ENCODE peak calls at places on chromosomes 3 and 15, in four cellular contexts. O, D, I and N are unnamed samples.

GRCh38 chr3:15050405-15051092 is 14.6 kb downstream of the MRPS25 start:
- DNase-seq in D (no peak), I (no peak), O (no peak), N (no peak)

GRCh38 chr15:89472785-89473256 is 23.6 kb downstream of the RHCG start:
- DNase-seq in O (peak; percentile 71), D (peak; percentile 12), I (peak; percentile 99), N (peak; percentile 89)

GRCh38 chr3:156388469-156389150 is 166.3 kb downstream of the SSR3 start:
- DNase-seq in D (peak; percentile 74), I (no peak), O (no peak), N (no peak)

GRCh38 chr15:74995779-74996765 is 709 bp downstream of the SCAMP5 start:
- DNase-seq in O (no peak), I (peak; percentile 78), D (no peak), N (no peak)

GRCh38 chr3:51722362-51722761 is 15.5 kb downstream of the GRM2 start:
- DNase-seq in I (no peak), D (no peak), O (peak; percentile 29), N (no peak)

GRCh38 chr3:79767194-79767952 is 425 bp downstream of the ROBO1 start:
- DNase-seq in O (no peak), D (peak; percentile 16), I (peak; percentile 72), N (no peak)

GRCh38 chr15:41979493-41980266 is 7.3 kb upstream of the EHD4 start:
- DNase-seq in O (no peak), D (no peak), I (peak; percentile 35), N (peak; percentile 72)

GRCh38 chr15:32866486-32867312 is 148.9 kb downstream of the GREM1 start:
- DNase-seq in D (no peak), O (no peak), I (no peak), N (no peak)

GRCh38 chr3:98343647-98344507 is 9.8 kb upstream of the OR5K4 start:
- DNase-seq in O (peak; percentile 55), D (no peak), I (peak; percentile 88), N (peak; percentile 47)

GRCh38 chr3:30470566-30470965 is 135.8 kb upstream of the TGFBR2 start:
- DNase-seq in D (no peak), I (no peak), O (no peak), N (no peak)

GRCh38 chr3:192246847-192247520 is 480.4 kb downstream of the FGF12 start:
- DNase-seq in O (no peak), I (no peak), D (no peak), N (no peak)

GRCh38 chr3:191030491-191030890 is 168.0 kb upstream of the GMNC start:
- DNase-seq in O (no peak), I (no peak), D (no peak), N (no peak)

GRCh38 chr15:69609176-69609575 is 156.6 kb downstream of the RPLP1 start:
- DNase-seq in I (peak; percentile 16), O (no peak), D (no peak), N (no peak)

GRCh38 chr15:72077950-72078349 is 40.0 kb downstream of the MYO9A start:
- DNase-seq in I (no peak), D (no peak), O (no peak), N (no peak)

GRCh38 chr3:189776163-189776824 is 145.1 kb downstream of the TP63 start:
- DNase-seq in D (no peak), O (no peak), I (no peak), N (no peak)

GRCh38 chr3:39453134-39453533 is 14.3 kb upstream of the MOBP start:
- DNase-seq in I (no peak), D (no peak), O (no peak), N (no peak)

GRCh38 chr3:124837065-124837464 is 50.1 kb downstream of the ITGB5 start:
- DNase-seq in I (no peak), O (no peak), D (no peak), N (no peak)

DNA sequence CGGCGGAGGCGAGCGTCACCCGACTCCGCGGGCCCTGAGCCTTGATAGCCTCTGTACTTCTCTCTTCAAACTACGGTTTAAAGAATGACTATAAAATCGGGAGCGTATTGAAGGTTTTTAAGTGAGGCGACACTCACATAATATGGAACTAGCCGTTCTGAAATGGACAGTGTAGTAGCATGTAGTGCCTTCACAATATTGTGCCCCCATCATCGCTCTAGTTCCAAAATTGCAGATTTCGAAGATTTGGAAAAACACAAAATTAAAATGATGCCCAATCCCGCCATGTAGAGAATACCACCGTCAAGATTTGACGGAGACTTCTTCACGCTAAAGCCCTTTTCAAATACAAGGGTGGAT is 330 bp upstream of the TAMM41 start:
- DNase-seq in O (no peak), D (no peak), I (no peak), N (no peak)
- H3K4me3 ChIP-seq in O (peak overlapping the region; percentile 47), D (peak overlapping the region; percentile 98), I (peak overlapping the region; percentile 98), N (peak overlapping the region; percentile 89)

GRCh38 chr15:88255109-88255495 is 1.4 kb downstream of the NTRK3 start:
- DNase-seq in D (no peak), O (no peak), I (no peak), N (no peak)
- H3K4me3 ChIP-seq in D (peak overlapping the region; percentile 44), O (no peak overlapping the region), I (peak overlapping the region; percentile 69), N (no peak overlapping the region)

DNA sequence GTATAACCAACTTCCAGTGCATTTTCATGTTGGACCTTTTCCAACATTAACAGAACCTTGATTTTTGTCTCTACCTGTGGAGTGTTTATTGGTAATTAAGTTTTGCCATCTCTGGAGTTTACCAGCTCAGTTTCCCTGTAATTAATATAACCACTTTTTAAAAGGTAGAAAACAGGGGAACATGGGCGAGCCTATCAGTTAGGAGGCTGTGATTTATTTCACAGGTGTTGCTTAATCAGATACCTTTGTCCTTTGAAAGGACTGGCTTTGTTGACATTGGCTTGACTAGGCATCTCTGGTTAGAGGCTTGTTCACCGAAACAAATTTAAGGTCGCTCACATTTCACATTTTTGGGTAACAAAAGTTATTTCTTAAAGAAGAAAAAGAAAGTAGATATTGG is 622 bp downstream of the NAALADL2 start:
- DNase-seq in I (no peak), O (no peak), D (no peak), N (no peak)
- H3K4me3 ChIP-seq in I (no peak overlapping the region), O (no peak overlapping the region), D (no peak overlapping the region), N (no peak overlapping the region)

GRCh38 chr15:48371550-48371949 is 40.3 kb downstream of the DUT start:
- DNase-seq in I (no peak), O (no peak), D (no peak), N (no peak)

GRCh38 chr15:48373855-48374421 is 42.7 kb downstream of the DUT start:
- DNase-seq in I (no peak), D (no peak), O (no peak), N (no peak)

GRCh38 chr15:48371961-48372360 is 40.7 kb downstream of the DUT start:
- DNase-seq in O (no peak), I (no peak), D (no peak), N (no peak)

GRCh38 chr15:48367483-48367882 is 36.3 kb downstream of the DUT start:
- DNase-seq in O (no peak), D (no peak), I (no peak), N (no peak)

GRCh38 chr15:48370460-48370859 is 39.2 kb downstream of the DUT start:
- DNase-seq in I (no peak), O (no peak), D (peak; percentile 82), N (no peak)
- H3K4me3 ChIP-seq in I (no peak overlapping the region), O (no peak overlapping the region), D (no peak overlapping the region), N (no peak overlapping the region)

GRCh38 chr3:16936656-16937055 is 51.9 kb downstream of the PLCL2 start:
- DNase-seq in O (no peak), I (no peak), D (no peak), N (no peak)

GRCh38 chr3:16936233-16936632 is 51.5 kb downstream of the PLCL2 start:
- DNase-seq in D (no peak), I (no peak), O (peak; percentile 29), N (no peak)

GRCh38 chr3:16937421-16937820 is 52.7 kb downstream of the PLCL2 start:
- DNase-seq in O (no peak), D (peak; percentile 92), I (no peak), N (no peak)

GRCh38 chr3:16932877-16933276 is 48.1 kb downstream of the PLCL2 start:
- DNase-seq in I (no peak), O (no peak), D (no peak), N (no peak)

GRCh38 chr3:16935766-16936165 is 51.0 kb downstream of the PLCL2 start:
- DNase-seq in O (no peak), I (no peak), D (no peak), N (no peak)
- H3K4me3 ChIP-seq in O (no peak overlapping the region), I (no peak overlapping the region), D (no peak overlapping the region), N (no peak overlapping the region)

GRCh38 chr3:183247190-183247589 is 5.9 kb upstream of the B3GNT5 start:
- DNase-seq in I (no peak), O (no peak), D (no peak), N (no peak)
- H3K4me3 ChIP-seq in I (no peak overlapping the region), O (no peak overlapping the region), D (no peak overlapping the region), N (no peak overlapping the region)

DNA sequence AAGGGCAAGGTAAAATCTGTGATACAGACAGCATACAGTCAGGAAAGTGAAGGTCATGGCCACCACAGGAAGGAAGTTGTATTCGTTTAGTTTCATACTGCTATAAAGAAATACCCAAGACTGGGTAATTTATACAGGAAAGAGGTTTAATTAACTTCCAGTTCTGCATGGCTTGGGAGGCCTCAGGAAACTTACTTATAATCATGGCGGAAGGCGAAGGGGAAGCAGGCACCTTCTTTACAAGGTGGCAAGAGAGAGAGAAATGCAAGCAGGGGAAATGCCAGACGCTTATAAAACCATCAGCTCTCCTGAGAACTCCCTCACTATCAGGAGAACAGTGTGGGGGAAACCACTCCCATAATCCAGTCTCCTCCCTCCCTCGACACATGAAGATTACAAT is 353.7 kb upstream of the SEMA6D start:
- DNase-seq in D (no peak), I (no peak), O (no peak), N (no peak)
- H3K4me3 ChIP-seq in D (no peak overlapping the region), I (no peak overlapping the region), O (no peak overlapping the region), N (no peak overlapping the region)

DNA sequence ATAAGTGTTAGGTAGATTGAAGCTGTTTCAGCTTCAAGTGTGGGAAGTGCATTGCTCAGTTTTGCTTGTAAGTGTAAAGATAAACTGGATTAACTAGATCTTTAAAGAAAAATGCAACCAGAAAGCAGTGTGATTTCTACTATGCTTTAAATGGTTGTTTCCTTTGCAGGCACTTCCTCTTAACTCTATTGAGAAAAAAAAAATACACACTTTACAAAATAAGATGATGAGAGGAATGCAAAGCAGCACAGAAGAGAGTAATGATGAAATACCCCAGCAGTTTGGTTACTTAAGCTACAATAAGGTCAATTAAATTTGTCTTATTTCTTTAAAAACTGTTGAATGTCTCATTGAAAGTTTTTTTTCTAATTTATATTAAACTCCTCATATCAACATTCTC is 40.8 kb downstream of the DPH6 start:
- DNase-seq in I (no peak), O (no peak), D (no peak), N (no peak)
- H3K4me3 ChIP-seq in I (no peak overlapping the region), O (no peak overlapping the region), D (no peak overlapping the region), N (no peak overlapping the region)

GRCh38 chr15:85726446-85726845 is 68.3 kb downstream of the KLHL25 start:
- DNase-seq in D (no peak), O (no peak), I (no peak), N (no peak)
- H3K4me3 ChIP-seq in D (no peak overlapping the region), O (no peak overlapping the region), I (no peak overlapping the region), N (no peak overlapping the region)